ENCODE peak calls at places on chromosome 12, in six cellular contexts. J is hepatocyte, A is left ventricle myocardium inferior, P is upper lobe of right lung, S is endothelial cell of umbilical vein, C is A549. D is an unnamed sample.

GRCh38 chr12:54370218-54370730 is 6.0 kb upstream of the GPR84 start:
- DNase-seq in J (peak; percentile 90), A (peak; percentile 72), P (peak; percentile 88), S (peak; percentile 79), C (peak; percentile 90), D (peak; percentile 84)

GRCh38 chr12:68890701-68891113 is 42.3 kb downstream of the CPM start:
- DNase-seq in J (no peak), A (peak; percentile 20), P (no peak), S (no peak), C (no peak), D (no peak)

GRCh38 chr12:123057505-123058265 is 77.2 kb downstream of the ARL6IP4 start:
- DNase-seq in J (no peak), A (no peak), P (peak; percentile 81), S (no peak), C (no peak), D (no peak)

GRCh38 chr12:118377891-118378470 is 1.6 kb downstream of the SUDS3 start:
- DNase-seq in J (peak; percentile 43), A (peak; percentile 59), P (no peak), S (peak; percentile 69), C (peak; percentile 58), D (peak; percentile 73)

GRCh38 chr12:26646571-26646970 is 186.4 kb downstream of the ITPR2 start:
- DNase-seq in J (no peak), A (no peak), P (no peak), S (no peak), C (no peak), D (no peak)

GRCh38 chr12:30178948-30179347 is 395.2 kb upstream of the TMTC1 start:
- DNase-seq in J (no peak), A (no peak), P (no peak), S (no peak), C (no peak), D (no peak)

GRCh38 chr12:17370621-17371020 is 719.4 kb downstream of the RERGL start:
- DNase-seq in J (no peak), A (no peak), P (no peak), S (no peak), C (no peak), D (no peak)

GRCh38 chr12:47636908-47637780 is 68.7 kb downstream of the RPAP3 start:
- DNase-seq in J (peak; percentile 13), A (peak; percentile 19), P (peak; percentile 73), S (no peak), C (peak; percentile 78), D (no peak)

GRCh38 chr12:112170376-112170775 is 45.0 kb downstream of the TRAFD1 start:
- DNase-seq in J (no peak), A (no peak), P (no peak), S (no peak), C (peak; percentile 30), D (peak; percentile 58)

GRCh38 chr12:4685317-4685716 is 34.9 kb upstream of the GALNT8 start:
- DNase-seq in J (no peak), A (no peak), P (no peak), S (no peak), C (no peak), D (no peak)

GRCh38 chr12:65615091-65615490 is 209.2 kb upstream of the HMGA2 start:
- DNase-seq in J (peak; percentile 42), A (no peak), P (no peak), S (no peak), C (no peak), D (no peak)

GRCh38 chr12:121036810-121037326 is 2.2 kb downstream of the OASL start:
- DNase-seq in J (peak; percentile 5), A (no peak), P (peak; percentile 18), S (no peak), C (no peak), D (no peak)

GRCh38 chr12:99983721-99984258 is 946 bp downstream of the ANKS1B start:
- DNase-seq in J (peak; percentile 4), A (no peak), P (no peak), S (peak; percentile 2), C (peak; percentile 7), D (peak; percentile 52)

GRCh38 chr12:49413010-49413409 is 45.7 kb downstream of the SPATS2 start:
- DNase-seq in J (no peak), A (no peak), P (no peak), S (no peak), C (no peak), D (no peak)

GRCh38 chr12:21656931-21657335 is 709 bp downstream of the LDHB start:
- DNase-seq in J (peak; percentile 62), A (peak; percentile 28), P (peak; percentile 66), S (peak; percentile 69), C (peak; percentile 56), D (peak; percentile 38)

GRCh38 chr12:104569348-104570173 is 112.8 kb downstream of the CHST11 start:
- DNase-seq in J (no peak), A (no peak), P (no peak), S (no peak), C (no peak), D (no peak)

GRCh38 chr12:101696477-101697196 is 803 bp upstream of the CHPT1 start:
- DNase-seq in J (peak; percentile 73), A (peak; percentile 70), P (peak; percentile 70), S (no peak), C (no peak), D (peak; percentile 48)

GRCh38 chr12:103799504-103800251 is 41.4 kb downstream of the NT5DC3 start:
- DNase-seq in J (peak; percentile 63), A (no peak), P (no peak), S (no peak), C (peak; percentile 70), D (no peak)

GRCh38 chr12:79370021-79370420 is 320.7 kb downstream of the PAWR start:
- DNase-seq in J (no peak), A (no peak), P (no peak), S (no peak), C (no peak), D (no peak)

GRCh38 chr12:63007726-63008125 is 72.8 kb upstream of the PPM1H start:
- DNase-seq in J (no peak), A (no peak), P (no peak), S (no peak), C (no peak), D (no peak)

GRCh38 chr12:46783881-46784280 is 41.9 kb downstream of the SLC38A4 start:
- DNase-seq in J (no peak), A (no peak), P (no peak), S (no peak), C (no peak), D (no peak)

GRCh38 chr12:104673294-104674062 is 216.7 kb downstream of the CHST11 start:
- DNase-seq in J (no peak), A (no peak), P (no peak), S (no peak), C (no peak), D (peak; percentile 29)

GRCh38 chr12:107568718-107569117 is 116.9 kb upstream of the PWP1 start:
- DNase-seq in J (no peak), A (no peak), P (no peak), S (no peak), C (no peak), D (no peak)

GRCh38 chr12:25056011-25056410 is 107.1 kb upstream of the BCAT1 start:
- DNase-seq in J (no peak), A (no peak), P (no peak), S (no peak), C (no peak), D (no peak)

GRCh38 chr12:103928736-103929050 is 1.5 kb upstream of the HSP90B1 start:
- DNase-seq in J (peak; percentile 17), A (peak; percentile 24), P (no peak), S (no peak), C (no peak), D (no peak)

GRCh38 chr12:121800694-121801600 is 2.9 kb upstream of the SETD1B start:
- DNase-seq in J (peak; percentile 88), A (peak; percentile 85), P (peak; percentile 86), S (peak; percentile 53), C (peak; percentile 80), D (peak; percentile 62)

GRCh38 chr12:132219323-132219722 is 75.1 kb downstream of the NOC4L start:
- DNase-seq in J (no peak), A (no peak), P (peak; percentile 52), S (no peak), C (no peak), D (no peak)

DNA sequence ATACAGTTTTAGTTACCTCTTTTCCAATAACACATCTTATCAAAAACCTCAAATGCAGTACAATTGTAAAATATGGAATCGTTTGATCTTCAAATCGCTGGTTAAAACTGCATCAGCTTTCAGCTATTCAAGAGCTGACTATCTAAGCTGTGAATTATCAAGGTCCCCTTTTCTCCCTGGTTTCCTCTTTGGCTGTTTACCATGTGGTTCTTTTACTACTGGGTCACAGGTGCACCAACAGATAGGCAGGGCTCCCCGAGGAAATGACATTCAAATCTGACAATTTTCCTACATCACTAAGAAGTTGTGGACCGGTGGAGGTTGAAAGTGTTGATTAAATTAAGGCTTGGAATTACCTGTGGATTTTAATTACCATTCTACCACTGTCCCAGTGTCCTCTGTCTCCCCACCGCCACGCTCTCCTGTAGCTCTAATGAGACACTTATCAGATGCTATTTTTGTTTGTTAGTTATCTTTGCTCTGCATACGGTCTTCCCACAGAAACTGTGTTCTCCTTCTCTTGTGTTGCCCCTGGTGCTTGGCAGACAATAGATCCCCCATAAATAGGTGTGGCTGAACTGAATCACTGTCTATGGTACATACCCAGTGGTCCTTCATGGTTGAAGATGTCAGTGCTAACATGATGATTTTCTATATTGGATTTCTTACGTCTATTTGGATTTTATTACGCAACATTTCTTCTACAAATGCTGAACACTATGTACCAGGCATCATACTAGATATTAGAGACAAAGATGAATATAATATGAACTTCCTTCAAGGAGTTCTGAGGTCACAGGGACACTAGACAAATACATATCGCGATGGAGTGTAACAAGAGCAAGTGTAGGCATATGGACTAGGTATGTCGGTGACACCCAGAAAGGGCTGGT is 20.9 kb upstream of the PLXNC1 start:
- DNase-seq in J (no peak), A (no peak), P (no peak), S (no peak), C (no peak), D (no peak)
- H3K4me1 ChIP-seq in J (no peaks in the 10 kb centered on the region), A (no peaks in the 10 kb centered on the region), P (no peaks in the 10 kb centered on the region), S (no peaks in the 10 kb centered on the region), C (no peaks in the 10 kb centered on the region), D (no peaks in the 10 kb centered on the region)

GRCh38 chr12:6229823-6230222 is 29.6 kb downstream of the CD9 start:
- DNase-seq in J (peak; percentile 84), A (peak; percentile 54), P (no peak), S (peak; percentile 84), C (no peak), D (no peak)
- H3K4me1 ChIP-seq in J (peaks cover 84% of the 10 kb centered on the region), A (peaks cover 100% of the 10 kb centered on the region), P (peaks cover 71% of the 10 kb centered on the region), S (peaks cover 75% of the 10 kb centered on the region), C (peaks cover 9% of the 10 kb centered on the region), D (peaks cover 16% of the 10 kb centered on the region)

GRCh38 chr12:124397807-124398577 is 103.1 kb downstream of the RFLNA start:
- DNase-seq in J (peak; percentile 59), A (no peak), P (no peak), S (no peak), C (no peak), D (no peak)
- H3K4me1 ChIP-seq in J (peaks cover 14% of the 10 kb centered on the region), A (peaks cover 85% of the 10 kb centered on the region), P (peaks cover 35% of the 10 kb centered on the region), S (peaks cover 13% of the 10 kb centered on the region), C (peaks cover 67% of the 10 kb centered on the region), D (peaks cover 21% of the 10 kb centered on the region)

GRCh38 chr12:82857911-82858533 is 171.3 kb downstream of the TMTC2 start:
- DNase-seq in J (no peak), A (no peak), P (no peak), S (peak; percentile 85), C (no peak), D (no peak)

GRCh38 chr12:82866227-82866803 is 179.6 kb downstream of the TMTC2 start:
- DNase-seq in J (no peak), A (no peak), P (no peak), S (no peak), C (no peak), D (no peak)

GRCh38 chr12:82862876-82863649 is 176.4 kb downstream of the TMTC2 start:
- DNase-seq in J (no peak), A (no peak), P (no peak), S (no peak), C (no peak), D (peak; percentile 64)

GRCh38 chr12:82858534-82858917 is 171.8 kb downstream of the TMTC2 start:
- DNase-seq in J (no peak), A (no peak), P (no peak), S (no peak), C (no peak), D (no peak)

GRCh38 chr12:82862069-82862841 is 175.5 kb downstream of the TMTC2 start:
- DNase-seq in J (no peak), A (no peak), P (no peak), S (peak; percentile 77), C (no peak), D (peak; percentile 30)
- H3K4me1 ChIP-seq in J (no peaks in the 10 kb centered on the region), A (peaks cover 10% of the 10 kb centered on the region), P (no peaks in the 10 kb centered on the region), S (peaks cover 26% of the 10 kb centered on the region), C (peaks cover 5% of the 10 kb centered on the region), D (peaks cover 23% of the 10 kb centered on the region)

D was measured in SK-N-SH.